ENCODE peak calls at places on chromosomes 12 and 14, in six cellular contexts. One of them, this sample, is unnamed.

GRCh38 chr12:110957652-110958051 is 37.3 kb upstream of the MYL2 start:
- DNase-seq in esophagus muscularis mucosa: no peak
- DNase-seq in transverse colon: no peak
- DNase-seq in A549: no peak
- DNase-seq in stomach: no peak
- DNase-seq in ovary: no peak
- DNase-seq in this sample: peak

GRCh38 chr12:28512876-28513275 is 322.6 kb downstream of the CCDC91 start:
- DNase-seq in stomach: no peak
- DNase-seq in A549: no peak
- DNase-seq in esophagus muscularis mucosa: no peak
- DNase-seq in ovary: no peak
- DNase-seq in transverse colon: no peak
- DNase-seq in this sample: no peak

GRCh38 chr14:62897057-62897456 is 148.2 kb downstream of the KCNH5 start:
- DNase-seq in ovary: no peak
- DNase-seq in A549: no peak
- DNase-seq in esophagus muscularis mucosa: no peak
- DNase-seq in transverse colon: no peak
- DNase-seq in stomach: no peak
- DNase-seq in this sample: no peak

GRCh38 chr12:96069511-96070231 is 34.3 kb upstream of the LTA4H start:
- DNase-seq in ovary: no peak
- DNase-seq in stomach: no peak
- DNase-seq in A549: no peak
- DNase-seq in esophagus muscularis mucosa: no peak
- DNase-seq in transverse colon: no peak
- DNase-seq in this sample: no peak

GRCh38 chr12:54251667-54252284 is 28.1 kb downstream of the CBX5 start:
- DNase-seq in ovary: no peak
- DNase-seq in esophagus muscularis mucosa: no peak
- DNase-seq in A549: peak
- DNase-seq in stomach: no peak
- DNase-seq in transverse colon: no peak
- DNase-seq in this sample: peak

GRCh38 chr14:101480747-101481530 is 80.4 kb upstream of the DIO3 start:
- DNase-seq in stomach: peak
- DNase-seq in ovary: peak
- DNase-seq in A549: peak
- DNase-seq in transverse colon: peak
- DNase-seq in esophagus muscularis mucosa: no peak
- DNase-seq in this sample: no peak

GRCh38 chr14:66403183-66403582 is 83.0 kb upstream of the CCDC196 start:
- DNase-seq in transverse colon: no peak
- DNase-seq in ovary: no peak
- DNase-seq in stomach: no peak
- DNase-seq in esophagus muscularis mucosa: peak
- DNase-seq in A549: peak
- DNase-seq in this sample: no peak

GRCh38 chr12:48001426-48002178 is 2.7 kb downstream of the COL2A1 start:
- DNase-seq in ovary: peak
- DNase-seq in stomach: peak
- DNase-seq in esophagus muscularis mucosa: no peak
- DNase-seq in transverse colon: peak
- DNase-seq in A549: no peak
- DNase-seq in this sample: peak

GRCh38 chr12:56082967-56083366 is 3.0 kb downstream of the ERBB3 start:
- DNase-seq in A549: no peak
- DNase-seq in esophagus muscularis mucosa: no peak
- DNase-seq in transverse colon: no peak
- DNase-seq in stomach: no peak
- DNase-seq in ovary: no peak
- DNase-seq in this sample: no peak

GRCh38 chr12:92601680-92602079 is 101.1 kb upstream of the PLEKHG7 start:
- DNase-seq in A549: no peak
- DNase-seq in ovary: no peak
- DNase-seq in esophagus muscularis mucosa: no peak
- DNase-seq in transverse colon: no peak
- DNase-seq in stomach: no peak
- DNase-seq in this sample: no peak

GRCh38 chr12:77947326-77947725 is 116.6 kb downstream of the NAV3 start:
- DNase-seq in A549: peak
- DNase-seq in ovary: no peak
- DNase-seq in transverse colon: no peak
- DNase-seq in stomach: no peak
- DNase-seq in esophagus muscularis mucosa: no peak
- DNase-seq in this sample: no peak

GRCh38 chr14:36747411-36748184 is 85.9 kb downstream of the PAX9 start:
- DNase-seq in ovary: no peak
- DNase-seq in transverse colon: no peak
- DNase-seq in stomach: no peak
- DNase-seq in esophagus muscularis mucosa: peak
- DNase-seq in A549: peak
- DNase-seq in this sample: peak

GRCh38 chr12:111636209-111636928 is 37.3 kb upstream of the ATXN2 start:
- DNase-seq in esophagus muscularis mucosa: peak
- DNase-seq in ovary: peak
- DNase-seq in transverse colon: peak
- DNase-seq in A549: no peak
- DNase-seq in stomach: peak
- DNase-seq in this sample: peak

GRCh38 chr14:31968107-31968810 is 108.8 kb upstream of the ARHGAP5 start:
- DNase-seq in esophagus muscularis mucosa: peak
- DNase-seq in stomach: no peak
- DNase-seq in transverse colon: no peak
- DNase-seq in ovary: no peak
- DNase-seq in A549: no peak
- DNase-seq in this sample: no peak
- TF ChIP-seq EP300 in esophagus muscularis mucosa: no peak
- TF ChIP-seq EP300 in stomach: no peak
- TF ChIP-seq EP300 in transverse colon: no peak
- TF ChIP-seq EP300 in ovary: no peak
- TF ChIP-seq EP300 in A549: no peak
- TF ChIP-seq EP300 in this sample: no peak

DNA sequence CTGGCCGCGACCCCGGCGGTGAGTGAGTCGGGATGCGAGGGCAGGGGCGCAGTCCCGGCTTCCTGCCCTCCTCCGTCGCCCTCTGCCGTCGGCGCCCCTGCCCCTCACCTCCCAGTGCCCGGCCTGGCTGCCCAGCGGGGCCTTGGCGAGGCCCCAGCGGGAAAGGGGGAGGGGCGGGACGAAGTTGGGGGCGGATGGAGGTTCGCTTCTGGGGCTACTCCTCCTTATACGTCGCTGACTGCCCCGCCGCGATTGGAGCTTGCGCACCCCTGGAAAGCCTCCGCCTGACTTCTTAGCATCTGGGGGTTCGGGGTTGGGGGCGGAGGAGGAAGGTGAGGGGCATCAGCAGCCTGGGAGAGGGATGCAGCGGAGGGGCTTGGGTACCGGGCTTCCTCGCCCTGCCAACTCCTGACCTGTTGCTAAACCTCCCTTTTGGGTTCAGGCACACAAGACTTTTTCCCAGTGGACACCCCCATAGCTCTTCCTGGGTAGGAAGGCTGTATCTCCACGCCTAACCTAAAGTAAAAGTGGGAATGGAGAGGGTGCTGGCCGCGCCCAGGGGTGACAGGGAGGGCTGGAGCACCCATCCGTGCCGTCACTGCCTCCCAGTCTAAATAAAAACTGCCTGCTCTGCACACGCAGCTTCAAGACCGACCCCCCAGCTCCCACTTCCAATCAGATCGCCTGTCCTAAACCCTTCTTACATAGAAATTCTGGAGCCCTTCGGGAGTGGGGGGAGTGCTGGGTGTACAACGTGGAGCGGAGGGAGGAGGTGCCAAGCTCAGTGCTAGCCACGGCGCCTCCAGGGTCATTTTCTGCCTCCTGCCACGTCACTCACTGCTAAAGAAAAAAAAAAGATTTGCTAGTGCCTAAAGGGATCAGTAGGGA is 585 bp downstream of the TMEM263 start:
- DNase-seq in stomach: peak
- DNase-seq in A549: peak
- DNase-seq in transverse colon: peak
- DNase-seq in esophagus muscularis mucosa: no peak
- DNase-seq in ovary: peak
- DNase-seq in this sample: peak
- TF ChIP-seq POLR2A in stomach: no peak
- TF ChIP-seq POLR2A in A549: peak
- TF ChIP-seq POLR2A in transverse colon: peak
- TF ChIP-seq POLR2A in esophagus muscularis mucosa: no peak
- TF ChIP-seq POLR2A in ovary: peak
- TF ChIP-seq POLR2A in this sample: peak

DNA sequence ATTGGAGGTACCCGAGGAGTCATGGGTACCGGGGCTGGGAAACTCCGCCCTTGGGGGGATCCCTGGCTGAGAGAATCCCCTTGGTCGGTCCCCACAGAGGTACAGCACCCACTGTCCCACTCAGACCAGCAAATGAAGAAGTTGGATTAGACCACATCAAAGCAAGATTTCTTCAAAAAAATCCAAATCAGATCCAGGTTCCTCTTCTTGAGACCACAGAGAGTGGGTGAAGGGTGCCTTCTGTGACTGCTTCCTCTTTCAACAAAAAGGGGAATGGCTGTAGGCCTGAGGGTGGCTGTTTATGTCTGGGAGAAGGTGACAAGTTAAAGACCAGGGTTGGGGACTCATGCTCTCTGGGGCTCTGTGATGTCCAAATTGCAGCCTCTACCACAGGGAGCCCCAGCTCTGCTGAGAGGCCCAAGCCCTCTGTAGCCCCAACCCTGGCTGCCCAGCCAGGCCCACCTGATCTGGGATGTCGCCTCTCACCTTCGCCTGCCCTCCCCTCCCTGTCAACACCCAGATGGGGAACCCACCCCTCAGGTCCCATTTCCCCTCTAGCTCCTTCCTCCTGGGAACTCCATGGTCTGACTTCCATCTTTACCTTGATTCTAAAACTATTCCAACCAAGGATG is 50.9 kb downstream of the ZFP36L1 start:
- DNase-seq in A549: no peak
- DNase-seq in esophagus muscularis mucosa: no peak
- DNase-seq in transverse colon: no peak
- DNase-seq in stomach: no peak
- DNase-seq in ovary: no peak
- DNase-seq in this sample: no peak
- TF ChIP-seq EP300 in A549: no peak
- TF ChIP-seq EP300 in esophagus muscularis mucosa: no peak
- TF ChIP-seq EP300 in transverse colon: no peak
- TF ChIP-seq EP300 in stomach: no peak
- TF ChIP-seq EP300 in ovary: no peak
- TF ChIP-seq EP300 in this sample: no peak

GRCh38 chr14:68793734-68794129 is 865 bp upstream of the ZFP36L1 start:
- DNase-seq in esophagus muscularis mucosa: no peak
- DNase-seq in ovary: peak
- DNase-seq in transverse colon: no peak
- DNase-seq in A549: no peak
- DNase-seq in stomach: no peak
- DNase-seq in this sample: peak

GRCh38 chr14:68794856-68795601 is 2.2 kb upstream of the ZFP36L1 start:
- DNase-seq in ovary: peak
- DNase-seq in transverse colon: peak
- DNase-seq in stomach: peak
- DNase-seq in esophagus muscularis mucosa: peak
- DNase-seq in A549: peak
- DNase-seq in this sample: peak

GRCh38 chr14:68795602-68796417 is 2.9 kb upstream of the ZFP36L1 start:
- DNase-seq in ovary: peak
- DNase-seq in esophagus muscularis mucosa: peak
- DNase-seq in stomach: peak
- DNase-seq in transverse colon: peak
- DNase-seq in A549: peak
- DNase-seq in this sample: peak

GRCh38 chr14:68792830-68793733 is at the start of gene ZFP36L1:
- DNase-seq in stomach: peak
- DNase-seq in esophagus muscularis mucosa: peak
- DNase-seq in ovary: peak
- DNase-seq in A549: peak
- DNase-seq in transverse colon: peak
- DNase-seq in this sample: peak

DNA sequence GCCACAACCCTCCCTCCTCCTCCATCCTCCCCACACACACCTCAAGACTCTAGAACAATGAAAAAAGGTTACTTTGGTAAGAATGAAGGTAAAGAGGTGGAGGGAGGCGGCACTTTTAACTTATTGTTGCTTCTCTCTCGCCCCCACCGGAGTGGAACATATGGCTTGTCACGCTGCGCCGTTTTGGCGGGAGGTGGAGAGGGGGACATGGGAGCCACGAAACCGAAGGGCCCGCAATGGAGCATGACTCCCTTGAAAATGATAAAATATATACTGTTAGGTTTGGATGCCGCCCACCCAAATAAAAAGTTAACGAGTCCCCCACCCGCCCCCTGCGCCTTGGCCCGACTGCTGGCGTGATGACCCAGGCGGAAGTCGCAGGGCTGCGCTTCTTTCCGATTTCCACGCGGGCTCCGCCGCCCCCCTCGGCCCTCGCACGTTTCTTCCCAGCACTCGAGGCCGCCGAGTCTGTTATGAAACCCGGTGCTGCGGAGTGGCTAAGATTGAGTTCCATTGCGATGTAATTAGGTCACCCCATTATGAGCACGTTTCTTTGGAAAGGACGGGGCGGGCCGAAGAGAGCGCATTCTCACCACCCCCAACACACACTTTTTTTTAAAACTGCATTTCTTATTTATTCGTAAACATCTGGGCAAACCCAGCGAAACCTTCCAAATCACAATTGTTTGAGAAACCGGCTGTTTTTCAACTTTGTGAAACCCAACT is 1.4 kb upstream of the ZFP36L1 start:
- DNase-seq in ovary: peak
- DNase-seq in esophagus muscularis mucosa: peak
- DNase-seq in transverse colon: peak
- DNase-seq in A549: peak
- DNase-seq in stomach: peak
- DNase-seq in this sample: peak
- TF ChIP-seq POLR2A in ovary: peak
- TF ChIP-seq POLR2A in esophagus muscularis mucosa: peak
- TF ChIP-seq POLR2A in transverse colon: peak
- TF ChIP-seq POLR2A in A549: peak
- TF ChIP-seq POLR2A in stomach: peak
- TF ChIP-seq POLR2A in this sample: peak

GRCh38 chr12:104599985-104600712 is 143.4 kb downstream of the CHST11 start:
- DNase-seq in ovary: no peak
- DNase-seq in stomach: no peak
- DNase-seq in transverse colon: no peak
- DNase-seq in A549: no peak
- DNase-seq in esophagus muscularis mucosa: no peak
- DNase-seq in this sample: peak
- TF ChIP-seq EP300 in ovary: no peak
- TF ChIP-seq EP300 in stomach: no peak
- TF ChIP-seq EP300 in transverse colon: no peak
- TF ChIP-seq EP300 in A549: no peak
- TF ChIP-seq EP300 in esophagus muscularis mucosa: no peak
- TF ChIP-seq EP300 in this sample: no peak